ENCODE peak calls at places on chromosomes 4 and X, in nine cellular contexts. R is upper lobe of right lung, S is retinal pigment epithelial cell, C is suprapubic skin, J is upper lobe of left lung, X is left lung, Y is AG04449, O is endothelial cell, I is lower lobe of right lung. W is an unnamed sample.
A peak's percentile ranks its signal among the peaks of the same experiment; 100 is the strongest.

GRCh38 chrX:139079789-139080188 is 368.3 kb upstream of the FGF13 start:
- DNase-seq in O (no peak), X (no peak), J (no peak), I (no peak), S (no peak), Y (no peak), R (no peak), C (no peak), W (no peak)

GRCh38 chr4:26780524-26780923 is 80.1 kb upstream of the STIM2 start:
- DNase-seq in O (no peak), C (no peak), X (no peak), J (no peak), Y (no peak), I (no peak), R (no peak), S (no peak), W (no peak)

GRCh38 chr4:163448541-163449203 is 24.9 kb downstream of the TKTL2 start:
- DNase-seq in X (no peak), I (no peak), O (no peak), S (peak; percentile 19), C (no peak), J (no peak), R (no peak), Y (no peak), W (no peak)

GRCh38 chr4:171812377-171813194 is 618 bp upstream of the GALNTL6 start:
- DNase-seq in X (peak; percentile 75), J (peak; percentile 84), Y (no peak), C (no peak), I (no peak), O (peak; percentile 13), S (no peak), R (no peak), W (no peak)

GRCh38 chr4:8315343-8316250 is 46.0 kb downstream of the HTRA3 start:
- DNase-seq in I (peak; percentile 75), J (peak; percentile 78), S (peak; percentile 30), X (peak; percentile 84), Y (peak; percentile 29), C (peak; percentile 70), R (peak; percentile 81), O (no peak), W (no peak)

GRCh38 chr4:54661686-54662085 is 3.9 kb downstream of the KIT start:
- DNase-seq in S (no peak), J (no peak), O (no peak), C (no peak), R (no peak), X (no peak), Y (peak; percentile 97), I (no peak), W (no peak)

GRCh38 chr4:99669084-99669483 is 11.5 kb upstream of the C4orf54 start:
- DNase-seq in O (no peak), Y (no peak), J (no peak), X (no peak), R (no peak), S (no peak), C (no peak), I (no peak), W (no peak)

GRCh38 chrX:35733879-35734278 is 64.3 kb upstream of the MAGEB16 start:
- DNase-seq in O (no peak), C (no peak), S (no peak), R (no peak), X (no peak), I (no peak), Y (no peak), J (no peak), W (no peak)

GRCh38 chr4:8580321-8581093 is at the start of gene GPR78:
- DNase-seq in R (peak; percentile 81), X (peak; percentile 83), J (peak; percentile 91), Y (no peak), I (peak; percentile 66), O (peak; percentile 95), S (peak; percentile 8), C (no peak), W (no peak)

GRCh38 chr4:153113061-153113837 is 91.0 kb upstream of the TRIM2 start:
- DNase-seq in R (no peak), I (no peak), J (no peak), C (no peak), O (no peak), S (no peak), X (no peak), Y (no peak), W (no peak)

GRCh38 chr4:72843466-72843865 is 226.1 kb downstream of the COX18 start:
- DNase-seq in Y (no peak), J (no peak), O (no peak), C (no peak), I (no peak), R (no peak), X (no peak), S (peak; percentile 32), W (no peak)

DNA sequence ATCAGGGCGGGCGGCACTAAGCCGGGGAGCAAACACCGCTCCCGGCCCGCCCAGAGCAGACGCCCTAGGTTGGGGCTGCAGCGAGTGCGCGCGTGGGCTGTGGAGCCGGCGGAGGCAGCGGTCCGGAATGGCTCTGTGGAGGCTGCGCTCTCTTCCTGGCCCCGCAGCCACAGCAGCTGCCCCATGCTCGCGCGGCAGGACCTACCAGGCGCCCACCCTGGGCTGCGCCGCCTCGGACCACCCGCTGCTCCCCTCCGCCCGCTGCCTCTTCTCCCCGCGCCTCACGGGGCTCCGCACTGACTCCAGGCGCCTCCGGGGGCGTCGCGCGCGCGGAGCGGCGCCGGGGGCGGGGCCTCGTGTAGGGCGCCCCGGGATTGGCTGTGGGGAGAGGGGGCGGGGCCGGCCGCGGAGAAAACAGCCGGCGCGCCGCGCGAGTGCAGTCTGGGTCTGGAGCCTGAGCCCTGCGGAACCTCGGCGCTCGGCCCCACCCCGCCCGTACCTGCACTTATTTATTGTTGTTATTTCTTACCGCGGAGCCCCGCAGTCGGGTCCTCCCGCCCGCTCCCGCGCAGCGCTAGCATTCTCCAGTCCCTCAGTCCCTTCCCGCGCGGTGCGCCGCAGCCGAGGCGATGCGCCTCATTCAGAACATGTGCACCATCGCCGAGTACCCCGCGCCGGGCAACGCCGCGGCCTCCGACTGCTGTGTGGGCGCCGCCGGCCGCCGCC is at the start of gene RASL11B:
- DNase-seq in C (peak; percentile 80), Y (no peak), I (peak; percentile 84), O (peak; percentile 84), S (no peak), R (peak; percentile 89), J (peak; percentile 97), X (peak; percentile 90), W (peak; percentile 91)
- TF ChIP-seq CTCF in C (no peak), Y (no peak), I (peak; percentile 48), O (no peak), S (no peak), R (peak; percentile 44), J (peak; percentile 18), X (peak; percentile 34), W (no peak)

GRCh38 chr4:142324572-142324971 is 521.5 kb downstream of the INPP4B start:
- DNase-seq in R (no peak), X (no peak), O (no peak), I (no peak), C (no peak), Y (no peak), S (no peak), J (no peak), W (no peak)
- TF ChIP-seq CTCF in R (no peak), X (no peak), O (no peak), I (no peak), C (no peak), Y (no peak), S (no peak), J (no peak), W (no peak)

GRCh38 chr4:4518747-4519146 is 23.1 kb downstream of the STX18 start:
- DNase-seq in Y (no peak), O (no peak), R (no peak), X (no peak), S (no peak), C (no peak), I (no peak), J (no peak), W (no peak)

GRCh38 chr4:4524364-4524763 is 17.5 kb downstream of the STX18 start:
- DNase-seq in J (no peak), R (no peak), C (no peak), O (peak; percentile 9), I (no peak), S (no peak), Y (no peak), X (no peak), W (no peak)

GRCh38 chr4:4521767-4522166 is 20.1 kb downstream of the STX18 start:
- DNase-seq in S (no peak), I (no peak), R (no peak), C (no peak), J (no peak), Y (no peak), X (no peak), O (no peak), W (no peak)

GRCh38 chr4:4521069-4521468 is 20.8 kb downstream of the STX18 start:
- DNase-seq in C (no peak), S (no peak), O (no peak), R (no peak), X (no peak), Y (no peak), J (no peak), I (no peak), W (no peak)

GRCh38 chr4:4519296-4519898 is 22.5 kb downstream of the STX18 start:
- DNase-seq in S (no peak), J (no peak), R (no peak), I (no peak), O (no peak), X (no peak), Y (no peak), C (no peak), W (no peak)
- TF ChIP-seq CTCF in S (peak; percentile 75), J (peak; percentile 51), R (peak; percentile 56), I (peak; percentile 41), O (peak; percentile 72), X (peak; percentile 54), Y (peak; percentile 54), C (no peak), W (no peak)

GRCh38 chr4:929096-929765 is 2.9 kb downstream of the GAK start:
- DNase-seq in X (no peak), R (peak; percentile 41), S (no peak), I (no peak), O (no peak), J (no peak), Y (no peak), C (no peak), W (no peak)

GRCh38 chr4:924107-925096 is 7.7 kb downstream of the GAK start:
- DNase-seq in S (no peak), J (no peak), R (peak; percentile 51), C (no peak), Y (no peak), O (no peak), X (peak; percentile 34), I (no peak), W (no peak)

GRCh38 chr4:925171-925570 is 6.9 kb downstream of the GAK start:
- DNase-seq in S (no peak), X (peak; percentile 69), I (no peak), Y (no peak), R (peak; percentile 23), C (no peak), O (no peak), J (peak; percentile 56), W (no peak)

GRCh38 chr4:925771-926500 is 6.2 kb downstream of the GAK start:
- DNase-seq in C (no peak), J (peak; percentile 41), I (no peak), S (no peak), R (peak; percentile 55), X (peak; percentile 54), O (no peak), Y (no peak), W (no peak)

DNA sequence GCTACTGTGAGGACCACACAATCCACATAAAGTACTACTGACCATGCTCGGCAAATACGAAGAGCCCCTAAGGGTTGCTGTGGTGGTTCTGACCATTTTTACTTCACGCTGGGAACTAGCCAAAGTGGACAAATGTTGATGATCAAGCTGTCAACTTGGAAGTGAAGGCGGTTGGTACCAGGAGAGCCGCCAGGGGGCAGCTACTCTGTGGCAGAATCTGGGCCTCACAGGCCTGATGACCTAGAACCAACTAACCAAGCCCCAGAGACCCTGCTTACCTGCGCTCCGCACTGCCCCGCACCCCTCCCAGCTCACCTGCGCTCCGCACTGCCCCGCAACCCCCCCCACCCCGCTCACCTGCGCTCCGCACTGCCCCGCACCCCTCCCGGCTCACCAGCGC is 5.6 kb downstream of the GAK start:
- DNase-seq in X (no peak), J (no peak), Y (no peak), O (peak; percentile 69), I (no peak), R (peak; percentile 53), C (no peak), S (no peak), W (no peak)
- TF ChIP-seq CTCF in X (no peak), J (no peak), Y (peak; percentile 22), O (peak; percentile 40), I (peak; percentile 14), R (peak; percentile 19), C (no peak), S (peak; percentile 64), W (no peak)

W was measured in activated B cell treated with CpG ODN at 0.5 μM for 24 hours.